ENCODE peak calls at places on chromosomes 5 and 9, in seven cellular contexts. One of them, this sample, is unnamed.

GRCh38 chr5:141484499-141485304 is at the start of gene PCDHGC4:
- DNase-seq in RPMI7951: no peak
- DNase-seq in DMS 273 treated with DMSO at 0.1 percent for 48 hours: no peak
- DNase-seq in activated CD4-positive, alpha-beta T cell treated with anti-CD3 and anti-CD28 coated beads for 36 hours: peak
- DNase-seq in GM12865: peak
- DNase-seq in HT1080: no peak
- DNase-seq in left ventricle myocardium superior: no peak
- DNase-seq in this sample: no peak

GRCh38 chr5:133944263-133945230 is 23.9 kb downstream of the C5orf15 start:
- DNase-seq in left ventricle myocardium superior: no peak
- DNase-seq in RPMI7951: peak
- DNase-seq in HT1080: peak
- DNase-seq in DMS 273 treated with DMSO at 0.1 percent for 48 hours: peak
- DNase-seq in GM12865: peak
- DNase-seq in activated CD4-positive, alpha-beta T cell treated with anti-CD3 and anti-CD28 coated beads for 36 hours: peak
- DNase-seq in this sample: no peak

GRCh38 chr9:137648396-137648795 is 29.6 kb downstream of the EHMT1 start:
- DNase-seq in GM12865: no peak
- DNase-seq in RPMI7951: no peak
- DNase-seq in activated CD4-positive, alpha-beta T cell treated with anti-CD3 and anti-CD28 coated beads for 36 hours: no peak
- DNase-seq in HT1080: no peak
- DNase-seq in left ventricle myocardium superior: no peak
- DNase-seq in DMS 273 treated with DMSO at 0.1 percent for 48 hours: no peak
- DNase-seq in this sample: no peak

GRCh38 chr9:128097156-128098016 is 29.4 kb downstream of the SLC25A25 start:
- DNase-seq in RPMI7951: no peak
- DNase-seq in GM12865: no peak
- DNase-seq in left ventricle myocardium superior: no peak
- DNase-seq in activated CD4-positive, alpha-beta T cell treated with anti-CD3 and anti-CD28 coated beads for 36 hours: peak
- DNase-seq in HT1080: no peak
- DNase-seq in DMS 273 treated with DMSO at 0.1 percent for 48 hours: no peak
- DNase-seq in this sample: no peak

GRCh38 chr5:32076699-32077695 is 97.1 kb downstream of the GOLPH3 start:
- DNase-seq in GM12865: peak
- DNase-seq in RPMI7951: peak
- DNase-seq in activated CD4-positive, alpha-beta T cell treated with anti-CD3 and anti-CD28 coated beads for 36 hours: peak
- DNase-seq in left ventricle myocardium superior: peak
- DNase-seq in DMS 273 treated with DMSO at 0.1 percent for 48 hours: peak
- DNase-seq in HT1080: peak
- DNase-seq in this sample: no peak

GRCh38 chr9:74960548-74960947 is 7.8 kb upstream of the C9orf40 start:
- DNase-seq in DMS 273 treated with DMSO at 0.1 percent for 48 hours: no peak
- DNase-seq in GM12865: no peak
- DNase-seq in RPMI7951: peak
- DNase-seq in activated CD4-positive, alpha-beta T cell treated with anti-CD3 and anti-CD28 coated beads for 36 hours: no peak
- DNase-seq in HT1080: peak
- DNase-seq in left ventricle myocardium superior: no peak
- DNase-seq in this sample: peak

GRCh38 chr5:17219431-17219830 is 2.0 kb downstream of the BASP1 start:
- DNase-seq in DMS 273 treated with DMSO at 0.1 percent for 48 hours: no peak
- DNase-seq in RPMI7951: no peak
- DNase-seq in HT1080: no peak
- DNase-seq in GM12865: peak
- DNase-seq in activated CD4-positive, alpha-beta T cell treated with anti-CD3 and anti-CD28 coated beads for 36 hours: no peak
- DNase-seq in left ventricle myocardium superior: no peak
- DNase-seq in this sample: no peak

GRCh38 chr5:87829214-87829551 is 416.5 kb upstream of the CCNH start:
- DNase-seq in DMS 273 treated with DMSO at 0.1 percent for 48 hours: peak
- DNase-seq in left ventricle myocardium superior: peak
- DNase-seq in GM12865: no peak
- DNase-seq in activated CD4-positive, alpha-beta T cell treated with anti-CD3 and anti-CD28 coated beads for 36 hours: no peak
- DNase-seq in HT1080: peak
- DNase-seq in RPMI7951: peak
- DNase-seq in this sample: no peak

GRCh38 chr9:2021731-2022130 is 6.6 kb downstream of the SMARCA2 start:
- DNase-seq in RPMI7951: no peak
- DNase-seq in left ventricle myocardium superior: no peak
- DNase-seq in GM12865: no peak
- DNase-seq in activated CD4-positive, alpha-beta T cell treated with anti-CD3 and anti-CD28 coated beads for 36 hours: no peak
- DNase-seq in HT1080: no peak
- DNase-seq in DMS 273 treated with DMSO at 0.1 percent for 48 hours: no peak
- DNase-seq in this sample: no peak

GRCh38 chr9:89664896-89665329 is 60.1 kb downstream of the GADD45G start:
- DNase-seq in GM12865: no peak
- DNase-seq in left ventricle myocardium superior: no peak
- DNase-seq in DMS 273 treated with DMSO at 0.1 percent for 48 hours: no peak
- DNase-seq in RPMI7951: no peak
- DNase-seq in HT1080: no peak
- DNase-seq in activated CD4-positive, alpha-beta T cell treated with anti-CD3 and anti-CD28 coated beads for 36 hours: no peak
- DNase-seq in this sample: no peak

GRCh38 chr9:23669776-23670175 is 156.3 kb downstream of the ELAVL2 start:
- DNase-seq in activated CD4-positive, alpha-beta T cell treated with anti-CD3 and anti-CD28 coated beads for 36 hours: no peak
- DNase-seq in GM12865: no peak
- DNase-seq in DMS 273 treated with DMSO at 0.1 percent for 48 hours: peak
- DNase-seq in HT1080: no peak
- DNase-seq in RPMI7951: no peak
- DNase-seq in left ventricle myocardium superior: no peak
- DNase-seq in this sample: no peak

This sample was measured in SIG-M5.